ENCODE peak calls at places on chromosomes 4 and X, in four cellular contexts. B is uterus, I is ascending aorta, Z is tibial nerve. Y is an unnamed sample.

GRCh38 chr4:110823251-110823650 is 200.4 kb upstream of the PITX2 start:
- DNase-seq in Z (no peak), I (no peak), B (no peak), Y (peak; percentile 53)

GRCh38 chrX:3589474-3589873 is 124.0 kb downstream of the PRKX start:
- DNase-seq in I (no peak), B (no peak), Z (no peak), Y (no peak)

GRCh38 chr4:140138428-140138827 is 15.6 kb downstream of the MAML3 start:
- DNase-seq in I (no peak), Z (no peak), B (no peak), Y (no peak)

GRCh38 chrX:2423899-2424298 is 76.9 kb downstream of the DHRSX start:
- DNase-seq in B (no peak), I (no peak), Z (no peak), Y (no peak)

GRCh38 chr4:139367421-139368090 is 65.3 kb upstream of the NDUFC1 start:
- DNase-seq in I (no peak), B (no peak), Z (no peak), Y (peak; percentile 3)

GRCh38 chr4:175805863-175806262 is 6.2 kb downstream of the GPM6A start:
- DNase-seq in Z (no peak), B (no peak), I (no peak), Y (no peak)

GRCh38 chr4:169278669-169279068 is 7.9 kb upstream of the SH3RF1 start:
- DNase-seq in I (no peak), Z (no peak), B (no peak), Y (no peak)

GRCh38 chrX:40478457-40479065 is 102.2 kb upstream of the ATP6AP2 start:
- DNase-seq in I (no peak), Z (no peak), B (no peak), Y (no peak)

DNA sequence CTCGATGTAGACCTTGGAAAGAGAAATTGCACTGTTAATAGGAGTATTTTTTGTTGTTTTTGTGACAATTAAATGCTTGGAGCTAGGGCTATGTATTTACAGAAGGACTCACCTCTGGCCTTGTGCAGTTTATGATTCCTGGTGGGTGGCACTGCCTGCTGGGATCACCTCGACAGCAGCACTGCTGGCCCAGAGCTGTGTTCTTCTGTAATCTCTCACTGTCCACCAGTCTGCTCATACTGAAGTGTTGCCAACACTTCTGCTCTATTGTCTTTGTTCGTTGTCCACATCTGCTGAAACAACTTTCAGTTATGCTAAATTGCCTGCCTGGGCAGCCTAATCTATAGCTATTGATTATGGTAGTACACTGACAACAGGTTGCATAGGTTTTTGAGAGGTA is 194.4 kb upstream of the ANK2 start:
- DNase-seq in B (no peak), I (no peak), Z (no peak), Y (no peak)
- TF ChIP-seq CTCF in B (no peak), I (no peak), Z (no peak), Y (no peak)

GRCh38 chr4:27412617-27413016 is 552.0 kb downstream of the STIM2 start:
- DNase-seq in Z (no peak), B (no peak), I (no peak), Y (peak; percentile 20)

GRCh38 chr4:27414867-27415266 is 554.2 kb downstream of the STIM2 start:
- DNase-seq in B (no peak), Z (no peak), I (no peak), Y (no peak)
- TF ChIP-seq CTCF in B (no peak), Z (no peak), I (no peak), Y (no peak)

GRCh38 chrX:23901805-23902204 is 5.9 kb downstream of the APOO start:
- DNase-seq in I (peak; percentile 72), B (peak; percentile 21), Z (peak; percentile 13), Y (peak; percentile 87)
- TF ChIP-seq CTCF in I (peak; percentile 45), B (peak; percentile 72), Z (peak; percentile 39), Y (peak; percentile 56)

GRCh38 chr4:141158219-141158618 is 24.9 kb upstream of the RNF150 start:
- DNase-seq in I (no peak), Z (no peak), B (no peak), Y (peak; percentile 62)
- TF ChIP-seq CTCF in I (peak; percentile 27), Z (peak; percentile 52), B (peak; percentile 51), Y (peak; percentile 69)

DNA sequence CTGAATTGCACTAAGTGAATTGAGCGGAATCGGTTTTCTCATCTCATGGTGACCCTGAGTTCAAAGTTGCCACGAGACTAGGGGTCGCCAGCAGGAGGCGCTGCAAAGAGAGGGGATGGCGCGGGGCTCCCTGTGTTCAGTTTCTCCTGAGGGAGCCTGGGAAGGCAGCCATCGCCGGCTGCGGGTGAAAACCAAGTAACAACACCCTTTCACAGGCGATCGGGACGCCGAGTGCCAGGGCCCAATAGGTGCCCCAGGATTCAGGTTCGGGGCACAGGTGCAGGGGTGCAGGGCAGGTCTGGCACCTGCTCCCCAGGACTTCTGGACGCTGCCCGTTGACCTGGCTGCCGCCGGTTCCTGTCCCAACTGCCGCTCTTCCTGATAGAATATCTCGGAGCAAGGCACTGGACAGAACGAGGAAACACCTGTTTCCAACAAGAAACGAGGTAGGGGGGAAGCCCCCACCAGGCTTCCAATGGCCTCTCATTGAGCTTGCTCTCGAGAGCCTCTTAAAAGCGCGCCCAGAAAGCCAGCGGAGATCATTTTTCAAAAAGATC is 1.1 kb upstream of the FGF16 start:
- DNase-seq in I (no peak), B (no peak), Z (no peak), Y (no peak)
- TF ChIP-seq CTCF in I (peak; percentile 11), B (no peak), Z (no peak), Y (no peak)

DNA sequence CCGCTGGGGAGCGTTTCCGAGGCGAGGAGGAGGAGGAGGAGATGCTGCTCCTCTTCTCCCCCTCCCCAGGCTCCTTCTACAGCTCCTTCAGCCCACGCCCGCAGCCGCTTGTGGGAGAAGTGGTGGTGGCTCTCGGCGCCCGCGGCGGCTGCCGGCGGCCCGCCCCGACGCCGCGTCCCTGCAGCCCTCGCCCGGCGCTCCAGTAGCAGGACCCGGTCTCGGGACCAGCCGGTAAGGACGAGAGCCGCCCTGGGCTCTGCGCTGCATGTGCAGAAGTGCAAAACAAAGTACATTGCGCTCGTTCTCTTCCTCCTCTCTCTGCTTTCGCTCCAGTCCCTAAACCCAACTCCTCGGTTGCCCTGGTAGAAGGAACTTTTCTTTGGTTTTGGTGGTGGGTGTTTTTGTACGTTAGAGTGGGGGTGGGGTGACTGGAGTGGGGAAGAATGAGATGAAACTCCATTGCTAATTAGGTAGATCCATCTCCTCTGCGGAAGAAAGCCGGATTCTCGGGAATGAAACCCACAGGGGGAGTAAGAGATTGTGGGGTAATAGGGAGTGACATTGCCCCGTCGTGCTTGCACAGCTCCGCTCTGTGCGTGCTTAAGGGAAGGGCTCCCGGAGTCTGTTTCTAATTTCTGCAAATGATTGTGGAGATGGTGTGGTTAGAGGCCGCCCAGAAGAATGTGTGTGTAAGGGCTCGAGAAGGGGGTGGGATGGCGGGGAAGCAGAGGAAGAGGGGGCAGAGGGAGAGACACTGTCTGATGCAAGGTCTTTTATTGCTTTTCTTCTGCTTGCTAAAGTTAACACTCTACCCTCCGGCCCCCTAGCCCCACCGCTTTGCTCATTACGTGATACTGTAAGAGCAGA is 677 bp downstream of the PTPN13 start:
- DNase-seq in I (peak; percentile 70), B (peak; percentile 40), Z (no peak), Y (peak; percentile 71)
- TF ChIP-seq CTCF in I (no peak), B (no peak), Z (no peak), Y (no peak)

DNA sequence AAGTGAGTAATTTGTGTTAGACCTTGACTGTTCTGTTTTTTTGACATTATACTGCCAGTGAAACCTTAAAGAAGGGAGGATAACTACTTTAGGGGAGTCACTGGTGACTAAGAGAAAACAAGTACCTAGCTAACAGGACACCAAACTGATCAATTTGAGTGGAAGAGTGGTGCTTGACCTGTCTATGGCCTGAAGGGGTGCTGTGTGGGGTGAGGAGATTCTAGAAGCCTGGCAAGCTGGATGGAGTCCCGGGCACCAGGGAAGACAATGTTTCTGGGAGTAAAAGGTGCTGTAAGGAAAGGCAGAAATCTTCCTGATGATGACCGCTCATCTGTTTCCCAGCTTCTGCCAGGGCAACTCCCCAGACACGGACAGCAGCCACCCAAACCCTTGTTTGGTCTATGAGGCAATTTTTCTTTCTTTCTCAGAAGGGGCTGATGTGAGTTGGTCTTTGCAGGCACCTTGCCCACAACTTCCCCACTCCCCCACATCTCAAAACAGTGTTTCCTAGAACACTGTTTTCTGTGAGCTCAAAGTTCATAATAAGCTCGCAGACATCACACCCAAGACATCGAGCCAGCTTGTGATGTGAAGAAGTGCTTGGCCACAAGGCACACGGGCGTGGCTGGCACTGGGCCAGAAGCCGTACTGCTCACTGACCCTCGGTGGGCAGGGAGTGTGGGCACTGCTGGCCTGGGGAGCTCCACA is 4.6 kb downstream of the TXK start:
- DNase-seq in I (no peak), B (peak; percentile 41), Z (no peak), Y (no peak)
- TF ChIP-seq CTCF in I (no peak), B (no peak), Z (no peak), Y (no peak)

GRCh38 chrX:49183701-49184281 is 2.4 kb downstream of the PRICKLE3 start:
- DNase-seq in I (no peak), B (no peak), Z (no peak), Y (no peak)

GRCh38 chrX:49187028-49187394 is 838 bp upstream of the PRICKLE3 start:
- DNase-seq in Z (no peak), I (no peak), B (no peak), Y (no peak)

GRCh38 chrX:49186125-49187027 is at the start of gene PRICKLE3:
- DNase-seq in Z (peak; percentile 72), B (peak; percentile 81), I (peak; percentile 92), Y (peak; percentile 70)

GRCh38 chrX:49185062-49185394 is 1.1 kb downstream of the PRICKLE3 start:
- DNase-seq in I (no peak), Z (no peak), B (no peak), Y (no peak)

DNA sequence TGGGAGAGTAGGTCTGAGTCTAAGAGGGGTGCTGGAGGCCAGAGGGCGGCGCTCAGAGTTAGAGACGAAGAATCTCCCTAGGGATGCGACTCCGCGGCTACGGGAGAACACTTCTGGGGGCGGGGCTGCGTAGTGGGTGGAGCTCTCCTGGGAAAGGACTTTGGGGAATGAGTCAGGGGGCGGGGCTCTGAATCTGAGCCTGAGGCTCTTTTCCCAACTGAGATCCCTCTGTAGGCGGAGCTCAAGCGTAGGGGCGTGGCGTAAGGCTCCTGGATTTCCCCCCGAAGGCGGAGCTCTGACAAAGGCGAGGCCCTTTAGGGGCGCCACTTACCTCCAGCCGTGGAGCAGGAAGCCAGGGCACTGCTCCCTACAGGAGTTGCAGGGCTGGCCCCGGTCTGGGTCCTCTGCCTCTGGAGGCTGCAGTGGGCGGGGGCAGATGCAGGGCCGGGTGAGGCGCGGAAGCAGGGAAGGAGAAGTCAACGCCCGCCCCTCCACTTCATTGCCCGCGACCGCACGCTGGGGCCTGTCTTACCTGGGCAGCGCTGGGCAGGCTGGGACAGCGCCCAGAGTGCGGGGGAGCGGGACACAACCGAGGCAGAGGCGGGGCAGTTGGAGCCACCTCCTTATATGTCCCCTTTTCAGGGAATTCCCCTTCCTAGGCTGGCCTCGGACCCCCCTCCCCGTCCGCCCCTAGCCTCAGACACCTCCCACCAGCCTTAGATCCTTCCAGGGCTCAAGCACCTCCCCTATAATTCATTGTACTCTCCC is 1.7 kb downstream of the PRICKLE3 start:
- DNase-seq in B (peak; percentile 95), I (peak; percentile 95), Z (peak; percentile 89), Y (peak; percentile 94)
- TF ChIP-seq CTCF in B (no peak), I (no peak), Z (no peak), Y (no peak)

GRCh38 chr4:155953151-155954117 is at the start of gene CTSO:
- DNase-seq in Z (peak; percentile 64), I (peak; percentile 81), B (peak; percentile 72), Y (peak; percentile 85)
- TF ChIP-seq CTCF in Z (peak; percentile 58), I (peak; percentile 52), B (peak; percentile 44), Y (peak; percentile 38)